ENCODE peak calls at places on chromosomes 3 and 15, in five cellular contexts. F is neural progenitor cell, M is ovary, X is breast epithelium, U is PC-3. Q is an unnamed sample.

GRCh38 chr15:74781673-74782595 is at the start of gene CSK:
- DNase-seq in F (peak), M (peak), U (peak), X (no peak), Q (peak)

GRCh38 chr15:28942046-28942445 is 56.3 kb downstream of the APBA2 start:
- DNase-seq in X (no peak), M (peak), U (no peak), F (no peak), Q (no peak)

GRCh38 chr3:40120816-40121215 is 188.7 kb upstream of the EIF1B start:
- DNase-seq in M (no peak), X (no peak), F (no peak), U (peak), Q (no peak)

GRCh38 chr3:10421996-10422395 is 83.4 kb downstream of the ATP2B2 start:
- DNase-seq in U (no peak), F (no peak), X (no peak), M (no peak), Q (no peak)

GRCh38 chr15:91468861-91469260 is 368.8 kb downstream of the SV2B start:
- DNase-seq in X (no peak), U (no peak), M (no peak), F (peak), Q (no peak)

GRCh38 chr3:8540456-8540855 is 38.8 kb downstream of the LMCD1 start:
- DNase-seq in F (no peak), U (no peak), X (no peak), M (no peak), Q (no peak)

GRCh38 chr3:38190481-38190881 is 25.1 kb downstream of the OXSR1 start:
- DNase-seq in M (no peak), F (no peak), X (no peak), U (no peak), Q (no peak)

GRCh38 chr15:30956216-30956803 is 35.1 kb downstream of the MTMR10 start:
- DNase-seq in X (no peak), U (no peak), M (no peak), F (no peak), Q (no peak)

GRCh38 chr3:49359623-49360022 is 1.5 kb upstream of the GPX1 start:
- DNase-seq in M (no peak), F (no peak), U (peak), X (no peak), Q (no peak)

GRCh38 chr3:186002884-186003472 is 65.2 kb upstream of the TRA2B start:
- DNase-seq in F (peak), M (no peak), U (peak), X (no peak), Q (no peak)

GRCh38 chr3:32022947-32023346 is 41.4 kb downstream of the ZNF860 start:
- DNase-seq in F (no peak), U (no peak), M (no peak), X (no peak), Q (no peak)

GRCh38 chr3:153172796-153173757 is 11.1 kb downstream of the RAP2B start:
- DNase-seq in X (no peak), U (peak), F (no peak), M (no peak), Q (no peak)

GRCh38 chr3:173463250-173463649 is 65.7 kb downstream of the NLGN1 start:
- DNase-seq in M (no peak), U (no peak), F (no peak), X (no peak), Q (no peak)

GRCh38 chr3:51378726-51379125 is 6.4 kb upstream of the MANF start:
- DNase-seq in X (no peak), M (peak), U (no peak), F (no peak), Q (peak)

GRCh38 chr3:59108091-59108815 is 58.4 kb upstream of the CFAP20DC start:
- DNase-seq in U (peak), M (no peak), F (no peak), X (no peak), Q (no peak)

GRCh38 chr3:71258526-71258925 is 325.0 kb downstream of the FOXP1 start:
- DNase-seq in M (no peak), F (no peak), X (no peak), U (no peak), Q (no peak)

GRCh38 chr3:50162034-50162883 is 7.1 kb downstream of the SEMA3F start:
- DNase-seq in M (no peak), F (no peak), U (no peak), X (no peak), Q (no peak)

GRCh38 chr3:142608615-142609014 is 12.4 kb downstream of the PLS1 start:
- DNase-seq in F (no peak), X (no peak), U (no peak), M (no peak), Q (no peak)

GRCh38 chr3:129992781-129993180 is 18.3 kb downstream of the TRH start:
- DNase-seq in U (peak), M (no peak), X (no peak), F (peak), Q (no peak)

GRCh38 chr3:133487920-133488540 is 85.5 kb upstream of the CDV3 start:
- DNase-seq in M (no peak), X (no peak), F (peak), U (peak), Q (no peak)

GRCh38 chr3:50639055-50639494 is 22.1 kb downstream of the MAPKAPK3 start:
- DNase-seq in U (peak), F (no peak), M (no peak), X (no peak), Q (no peak)

GRCh38 chr15:60914360-60914759 is 314.7 kb downstream of the RORA start:
- DNase-seq in U (no peak), X (no peak), M (no peak), F (no peak), Q (no peak)

GRCh38 chr15:94844533-94845390 is 613.4 kb downstream of the MCTP2 start:
- DNase-seq in M (peak), F (peak), U (no peak), X (no peak), Q (peak)

GRCh38 chr3:66496731-66497130 is 4.1 kb downstream of the LRIG1 start:
- DNase-seq in U (no peak), F (no peak), M (no peak), X (no peak), Q (no peak)

GRCh38 chr3:148023994-148024393 is 614.8 kb downstream of the ZIC1 start:
- DNase-seq in M (no peak), F (no peak), U (peak), X (no peak), Q (no peak)

GRCh38 chr15:22895465-22896190 is 57.2 kb downstream of the NIPA2 start:
- DNase-seq in U (peak), M (no peak), F (no peak), X (peak), Q (no peak)

GRCh38 chr15:89307046-89307587 is 27.5 kb downstream of the POLG start:
- DNase-seq in F (no peak), X (no peak), M (no peak), U (peak), Q (no peak)

GRCh38 chr15:57427367-57427821 is 51.1 kb downstream of the CGNL1 start:
- DNase-seq in X (no peak), U (peak), F (peak), M (no peak), Q (no peak)

GRCh38 chr3:57105585-57105984 is 45.1 kb downstream of the SPATA12 start:
- DNase-seq in X (no peak), M (no peak), U (no peak), F (peak), Q (no peak)

DNA sequence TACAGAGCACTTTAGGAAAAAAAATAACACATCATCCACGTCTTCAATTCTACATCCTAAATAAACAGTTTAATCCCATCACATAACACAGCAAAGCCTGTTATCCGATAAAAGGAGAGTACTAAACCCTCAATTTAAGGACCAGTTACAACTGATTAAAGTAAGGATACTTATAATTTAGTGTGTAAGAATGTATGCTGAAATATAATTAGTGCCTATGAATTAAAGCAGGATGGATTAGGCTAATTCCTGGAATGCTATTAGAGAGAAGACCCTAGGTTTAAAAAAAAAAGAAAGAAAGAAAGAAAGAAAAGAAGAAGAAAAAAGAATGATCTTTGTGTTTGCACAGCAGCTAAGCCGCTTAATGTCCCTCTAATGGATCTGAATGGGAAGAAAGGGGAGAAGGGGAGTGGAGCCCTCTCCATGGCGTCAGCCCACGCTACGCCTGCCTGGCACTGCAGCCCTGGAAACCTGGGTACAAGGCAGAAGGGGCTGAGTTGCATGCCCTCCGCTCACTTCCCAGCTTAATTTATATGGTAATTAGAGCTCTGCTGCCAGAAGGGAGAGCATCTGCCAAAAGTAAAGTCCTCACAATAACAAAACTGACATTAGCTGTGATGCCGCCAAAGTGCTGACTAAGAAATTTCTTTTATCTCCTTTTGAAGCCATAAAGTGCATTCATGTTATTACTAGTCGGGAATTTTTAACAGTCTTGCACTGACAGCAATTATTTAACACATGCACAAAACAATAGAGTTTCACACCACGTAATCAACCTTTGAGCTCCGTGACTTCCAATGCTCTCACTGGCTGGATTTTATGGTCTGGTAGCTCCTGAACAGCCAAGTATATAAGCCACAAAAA is 89.9 kb downstream of the FSIP1 start:
- DNase-seq in X (no peak), M (no peak), U (no peak), F (peak), Q (no peak)
- H3K4me3 ChIP-seq in X (peak), M (no peak), U (no peak), F (peak), Q (no peak)

GRCh38 chr3:198061119-198062067 is 101.4 kb downstream of the LMLN start:
- DNase-seq in U (no peak), M (no peak), X (no peak), F (no peak), Q (no peak)
- H3K27ac ChIP-seq in U (no peak), M (no peak), X (no peak), F (no peak), Q (no peak)

GRCh38 chr15:93072011-93072410 is 17.0 kb downstream of the RGMA start:
- DNase-seq in F (peak), U (no peak), X (no peak), M (no peak), Q (no peak)
- H3K4me3 ChIP-seq in F (peak), U (peak), X (peak), M (peak), Q (peak)

GRCh38 chr15:87207251-87207650 is 1049.3 kb downstream of the NTRK3 start:
- DNase-seq in U (no peak), X (no peak), M (no peak), F (no peak), Q (no peak)
- H3K27ac ChIP-seq in U (peak), X (no peak), M (no peak), F (no peak), Q (no peak)